ENCODE peak calls at places on chromosome 11, in seven cellular contexts. One of them, this sample, is unnamed.

GRCh38 chr11:721913-722811 is 16.1 kb downstream of the EPS8L2 start:
- DNase-seq in stomach: no peak
- DNase-seq in HCT116: no peak
- DNase-seq in upper lobe of right lung: peak
- DNase-seq in fibroblast of mammary gland: no peak
- DNase-seq in cardiac fibroblast: no peak
- DNase-seq in sigmoid colon: no peak
- DNase-seq in this sample: no peak

GRCh38 chr11:109298865-109299264 is 123.1 kb upstream of the C11orf87 start:
- DNase-seq in sigmoid colon: no peak
- DNase-seq in HCT116: no peak
- DNase-seq in upper lobe of right lung: no peak
- DNase-seq in fibroblast of mammary gland: peak
- DNase-seq in cardiac fibroblast: no peak
- DNase-seq in stomach: no peak
- DNase-seq in this sample: peak

GRCh38 chr11:83220279-83220678 is 26.8 kb downstream of the ANKRD42 start:
- DNase-seq in cardiac fibroblast: no peak
- DNase-seq in stomach: no peak
- DNase-seq in fibroblast of mammary gland: no peak
- DNase-seq in upper lobe of right lung: no peak
- DNase-seq in HCT116: no peak
- DNase-seq in sigmoid colon: no peak
- DNase-seq in this sample: no peak

GRCh38 chr11:106961048-106961447 is 57.2 kb downstream of the GUCY1A2 start:
- DNase-seq in stomach: no peak
- DNase-seq in upper lobe of right lung: no peak
- DNase-seq in HCT116: no peak
- DNase-seq in fibroblast of mammary gland: no peak
- DNase-seq in sigmoid colon: no peak
- DNase-seq in cardiac fibroblast: peak
- DNase-seq in this sample: no peak

GRCh38 chr11:11814614-11815452 is 26.9 kb upstream of the USP47 start:
- DNase-seq in upper lobe of right lung: no peak
- DNase-seq in sigmoid colon: no peak
- DNase-seq in stomach: no peak
- DNase-seq in fibroblast of mammary gland: no peak
- DNase-seq in HCT116: no peak
- DNase-seq in cardiac fibroblast: no peak
- DNase-seq in this sample: no peak

GRCh38 chr11:107928046-107928766 is at the start of gene RAB39A:
- DNase-seq in stomach: peak
- DNase-seq in upper lobe of right lung: peak
- DNase-seq in sigmoid colon: peak
- DNase-seq in fibroblast of mammary gland: peak
- DNase-seq in HCT116: peak
- DNase-seq in cardiac fibroblast: peak
- DNase-seq in this sample: no peak

GRCh38 chr11:10457901-10458300 is 2.8 kb downstream of the AMPD3 start:
- DNase-seq in sigmoid colon: no peak
- DNase-seq in HCT116: no peak
- DNase-seq in stomach: no peak
- DNase-seq in upper lobe of right lung: no peak
- DNase-seq in cardiac fibroblast: no peak
- DNase-seq in fibroblast of mammary gland: no peak
- DNase-seq in this sample: no peak

GRCh38 chr11:118213774-118214173 is 11.0 kb downstream of the JAML start:
- DNase-seq in stomach: no peak
- DNase-seq in sigmoid colon: no peak
- DNase-seq in cardiac fibroblast: no peak
- DNase-seq in upper lobe of right lung: no peak
- DNase-seq in HCT116: no peak
- DNase-seq in fibroblast of mammary gland: no peak
- DNase-seq in this sample: no peak

GRCh38 chr11:17979770-17980371 is 33.0 kb downstream of the SERGEF start:
- DNase-seq in upper lobe of right lung: no peak
- DNase-seq in stomach: peak
- DNase-seq in HCT116: no peak
- DNase-seq in sigmoid colon: no peak
- DNase-seq in fibroblast of mammary gland: peak
- DNase-seq in cardiac fibroblast: peak
- DNase-seq in this sample: no peak

GRCh38 chr11:71544525-71545214 is 3.5 kb upstream of the KRTAP5-9 start:
- DNase-seq in cardiac fibroblast: no peak
- DNase-seq in fibroblast of mammary gland: no peak
- DNase-seq in stomach: no peak
- DNase-seq in HCT116: no peak
- DNase-seq in sigmoid colon: no peak
- DNase-seq in upper lobe of right lung: no peak
- DNase-seq in this sample: no peak

GRCh38 chr11:36375348-36376314 is 79.5 kb downstream of the PRR5L start:
- DNase-seq in stomach: no peak
- DNase-seq in HCT116: no peak
- DNase-seq in upper lobe of right lung: no peak
- DNase-seq in fibroblast of mammary gland: no peak
- DNase-seq in cardiac fibroblast: no peak
- DNase-seq in sigmoid colon: no peak
- DNase-seq in this sample: no peak

GRCh38 chr11:65906602-65907001 is 6.4 kb upstream of the FOSL1 start:
- DNase-seq in upper lobe of right lung: no peak
- DNase-seq in sigmoid colon: no peak
- DNase-seq in HCT116: no peak
- DNase-seq in stomach: no peak
- DNase-seq in cardiac fibroblast: peak
- DNase-seq in fibroblast of mammary gland: no peak
- DNase-seq in this sample: no peak

GRCh38 chr11:126722006-126722736 is 278.4 kb downstream of the KIRREL3 start:
- DNase-seq in sigmoid colon: no peak
- DNase-seq in fibroblast of mammary gland: no peak
- DNase-seq in cardiac fibroblast: no peak
- DNase-seq in HCT116: no peak
- DNase-seq in upper lobe of right lung: no peak
- DNase-seq in stomach: no peak
- DNase-seq in this sample: no peak

GRCh38 chr11:130131957-130132850 is 27.4 kb upstream of the ST14 start:
- DNase-seq in upper lobe of right lung: no peak
- DNase-seq in HCT116: peak
- DNase-seq in cardiac fibroblast: peak
- DNase-seq in sigmoid colon: no peak
- DNase-seq in fibroblast of mammary gland: peak
- DNase-seq in stomach: peak
- DNase-seq in this sample: peak

GRCh38 chr11:15471028-15471708 is 356.4 kb downstream of the INSC start:
- DNase-seq in stomach: no peak
- DNase-seq in upper lobe of right lung: no peak
- DNase-seq in HCT116: no peak
- DNase-seq in sigmoid colon: no peak
- DNase-seq in cardiac fibroblast: no peak
- DNase-seq in fibroblast of mammary gland: no peak
- DNase-seq in this sample: no peak

GRCh38 chr11:26331911-26332571 is at the start of gene ANO3:
- DNase-seq in stomach: peak
- DNase-seq in HCT116: no peak
- DNase-seq in sigmoid colon: peak
- DNase-seq in fibroblast of mammary gland: peak
- DNase-seq in upper lobe of right lung: peak
- DNase-seq in cardiac fibroblast: peak
- DNase-seq in this sample: peak

GRCh38 chr11:118198370-118198769 is 21.9 kb upstream of the SCN2B start:
- DNase-seq in fibroblast of mammary gland: peak
- DNase-seq in sigmoid colon: peak
- DNase-seq in HCT116: peak
- DNase-seq in stomach: peak
- DNase-seq in cardiac fibroblast: peak
- DNase-seq in upper lobe of right lung: peak
- DNase-seq in this sample: no peak

GRCh38 chr11:17604913-17605230 is 57.8 kb downstream of the OTOG start:
- DNase-seq in fibroblast of mammary gland: no peak
- DNase-seq in stomach: peak
- DNase-seq in HCT116: no peak
- DNase-seq in cardiac fibroblast: no peak
- DNase-seq in sigmoid colon: no peak
- DNase-seq in upper lobe of right lung: no peak
- DNase-seq in this sample: no peak

GRCh38 chr11:29826878-29827277 is 190.0 kb downstream of the KCNA4 start:
- DNase-seq in HCT116: no peak
- DNase-seq in fibroblast of mammary gland: no peak
- DNase-seq in stomach: no peak
- DNase-seq in cardiac fibroblast: no peak
- DNase-seq in upper lobe of right lung: peak
- DNase-seq in sigmoid colon: no peak
- DNase-seq in this sample: no peak

GRCh38 chr11:10233581-10233980 is 60.4 kb downstream of the SBF2 start:
- DNase-seq in cardiac fibroblast: peak
- DNase-seq in fibroblast of mammary gland: peak
- DNase-seq in upper lobe of right lung: no peak
- DNase-seq in stomach: no peak
- DNase-seq in HCT116: peak
- DNase-seq in sigmoid colon: no peak
- DNase-seq in this sample: peak

GRCh38 chr11:15307600-15307999 is 192.9 kb downstream of the INSC start:
- DNase-seq in cardiac fibroblast: no peak
- DNase-seq in upper lobe of right lung: no peak
- DNase-seq in HCT116: no peak
- DNase-seq in stomach: no peak
- DNase-seq in sigmoid colon: no peak
- DNase-seq in fibroblast of mammary gland: no peak
- DNase-seq in this sample: no peak

GRCh38 chr11:134033276-134033675 is 35.6 kb upstream of the JAM3 start:
- DNase-seq in upper lobe of right lung: no peak
- DNase-seq in cardiac fibroblast: no peak
- DNase-seq in HCT116: no peak
- DNase-seq in stomach: no peak
- DNase-seq in fibroblast of mammary gland: no peak
- DNase-seq in sigmoid colon: no peak
- DNase-seq in this sample: no peak

GRCh38 chr11:134032031-134032430 is 36.8 kb upstream of the JAM3 start:
- DNase-seq in HCT116: no peak
- DNase-seq in stomach: no peak
- DNase-seq in cardiac fibroblast: no peak
- DNase-seq in fibroblast of mammary gland: no peak
- DNase-seq in upper lobe of right lung: no peak
- DNase-seq in sigmoid colon: no peak
- DNase-seq in this sample: no peak

GRCh38 chr11:134028368-134028920 is 40.4 kb upstream of the JAM3 start:
- DNase-seq in fibroblast of mammary gland: no peak
- DNase-seq in upper lobe of right lung: no peak
- DNase-seq in sigmoid colon: no peak
- DNase-seq in stomach: no peak
- DNase-seq in HCT116: no peak
- DNase-seq in cardiac fibroblast: no peak
- DNase-seq in this sample: no peak

GRCh38 chr11:134032501-134033091 is 36.3 kb upstream of the JAM3 start:
- DNase-seq in HCT116: no peak
- DNase-seq in cardiac fibroblast: no peak
- DNase-seq in upper lobe of right lung: no peak
- DNase-seq in sigmoid colon: peak
- DNase-seq in stomach: no peak
- DNase-seq in fibroblast of mammary gland: no peak
- DNase-seq in this sample: no peak

GRCh38 chr11:134030853-134031252 is 38.0 kb upstream of the JAM3 start:
- DNase-seq in upper lobe of right lung: no peak
- DNase-seq in sigmoid colon: no peak
- DNase-seq in HCT116: no peak
- DNase-seq in cardiac fibroblast: no peak
- DNase-seq in fibroblast of mammary gland: no peak
- DNase-seq in stomach: no peak
- DNase-seq in this sample: no peak
- TF ChIP-seq CTCF in upper lobe of right lung: no peak
- TF ChIP-seq CTCF in sigmoid colon: no peak
- TF ChIP-seq CTCF in HCT116: no peak
- TF ChIP-seq CTCF in cardiac fibroblast: no peak
- TF ChIP-seq CTCF in fibroblast of mammary gland: no peak
- TF ChIP-seq CTCF in stomach: no peak
- TF ChIP-seq CTCF in this sample: no peak

GRCh38 chr11:19072464-19072863 is 11.9 kb upstream of the MRGPRX2 start:
- DNase-seq in cardiac fibroblast: no peak
- DNase-seq in fibroblast of mammary gland: no peak
- DNase-seq in upper lobe of right lung: no peak
- DNase-seq in sigmoid colon: no peak
- DNase-seq in HCT116: no peak
- DNase-seq in stomach: peak
- DNase-seq in this sample: no peak

GRCh38 chr11:19073454-19074415 is 13.2 kb upstream of the MRGPRX2 start:
- DNase-seq in HCT116: no peak
- DNase-seq in stomach: no peak
- DNase-seq in cardiac fibroblast: no peak
- DNase-seq in upper lobe of right lung: no peak
- DNase-seq in fibroblast of mammary gland: no peak
- DNase-seq in sigmoid colon: no peak
- DNase-seq in this sample: no peak

GRCh38 chr11:19076744-19077589 is 16.4 kb upstream of the MRGPRX2 start:
- DNase-seq in sigmoid colon: no peak
- DNase-seq in HCT116: peak
- DNase-seq in fibroblast of mammary gland: peak
- DNase-seq in cardiac fibroblast: peak
- DNase-seq in upper lobe of right lung: peak
- DNase-seq in stomach: peak
- DNase-seq in this sample: no peak

GRCh38 chr11:19075636-19076035 is 15.1 kb upstream of the MRGPRX2 start:
- DNase-seq in cardiac fibroblast: no peak
- DNase-seq in HCT116: no peak
- DNase-seq in sigmoid colon: no peak
- DNase-seq in upper lobe of right lung: no peak
- DNase-seq in fibroblast of mammary gland: no peak
- DNase-seq in stomach: no peak
- DNase-seq in this sample: no peak

DNA sequence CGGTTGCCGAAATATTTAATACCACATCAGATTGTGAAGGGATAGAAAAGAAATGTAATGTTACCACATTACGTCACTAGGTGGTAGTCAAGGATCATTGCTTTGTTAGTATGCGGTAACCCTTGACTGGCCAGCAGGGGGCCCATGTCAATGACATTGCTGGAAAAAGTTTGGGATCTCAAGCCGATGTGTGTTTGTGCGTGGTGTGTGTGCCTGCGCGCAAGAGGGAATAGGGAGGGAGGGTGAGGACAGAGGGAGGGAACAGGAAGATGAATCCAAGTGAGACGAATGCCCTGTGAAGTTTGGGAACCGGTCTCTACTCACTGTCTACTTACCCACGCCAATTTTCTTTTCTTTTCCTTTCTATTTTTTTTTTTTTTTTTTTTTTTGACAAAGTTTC is 10.7 kb upstream of the MRGPRX2 start:
- DNase-seq in stomach: peak
- DNase-seq in fibroblast of mammary gland: peak
- DNase-seq in cardiac fibroblast: peak
- DNase-seq in sigmoid colon: peak
- DNase-seq in upper lobe of right lung: peak
- DNase-seq in HCT116: peak
- DNase-seq in this sample: peak
- TF ChIP-seq CTCF in stomach: peak
- TF ChIP-seq CTCF in fibroblast of mammary gland: peak
- TF ChIP-seq CTCF in cardiac fibroblast: peak
- TF ChIP-seq CTCF in sigmoid colon: peak
- TF ChIP-seq CTCF in upper lobe of right lung: peak
- TF ChIP-seq CTCF in HCT116: peak
- TF ChIP-seq CTCF in this sample: peak

GRCh38 chr11:131629925-131630324 is 259.5 kb downstream of the NTM start:
- DNase-seq in fibroblast of mammary gland: no peak
- DNase-seq in cardiac fibroblast: no peak
- DNase-seq in sigmoid colon: no peak
- DNase-seq in HCT116: no peak
- DNase-seq in upper lobe of right lung: no peak
- DNase-seq in stomach: no peak
- DNase-seq in this sample: no peak
- TF ChIP-seq CTCF in fibroblast of mammary gland: no peak
- TF ChIP-seq CTCF in cardiac fibroblast: no peak
- TF ChIP-seq CTCF in sigmoid colon: no peak
- TF ChIP-seq CTCF in HCT116: no peak
- TF ChIP-seq CTCF in upper lobe of right lung: no peak
- TF ChIP-seq CTCF in stomach: no peak
- TF ChIP-seq CTCF in this sample: peak

GRCh38 chr11:95968585-95968984 is 44.7 kb upstream of the MTMR2 start:
- DNase-seq in sigmoid colon: no peak
- DNase-seq in HCT116: no peak
- DNase-seq in upper lobe of right lung: no peak
- DNase-seq in stomach: no peak
- DNase-seq in cardiac fibroblast: peak
- DNase-seq in fibroblast of mammary gland: peak
- DNase-seq in this sample: no peak
- TF ChIP-seq CTCF in sigmoid colon: no peak
- TF ChIP-seq CTCF in HCT116: no peak
- TF ChIP-seq CTCF in upper lobe of right lung: no peak
- TF ChIP-seq CTCF in stomach: peak
- TF ChIP-seq CTCF in cardiac fibroblast: peak
- TF ChIP-seq CTCF in fibroblast of mammary gland: peak
- TF ChIP-seq CTCF in this sample: peak

This sample was measured in AG09309.